ENCODE peak calls at places on chromosomes 11 and 22, in four cellular contexts. One of them, this sample, is unnamed.

GRCh38 chr11:76626921-76627391 is 43.6 kb downstream of the LRRC32 start:
- DNase-seq in left ventricle myocardium inferior: no peak
- DNase-seq in esophagus squamous epithelium: no peak
- DNase-seq in heart left ventricle: no peak
- DNase-seq in this sample: no peak

GRCh38 chr11:46036969-46037368 is 84.3 kb downstream of the PHF21A start:
- DNase-seq in left ventricle myocardium inferior: no peak
- DNase-seq in heart left ventricle: no peak
- DNase-seq in esophagus squamous epithelium: no peak
- DNase-seq in this sample: no peak

GRCh38 chr22:27113211-27114030 is 456.0 kb downstream of the MIAT start:
- DNase-seq in left ventricle myocardium inferior: peak; percentile 60
- DNase-seq in heart left ventricle: no peak
- DNase-seq in esophagus squamous epithelium: no peak
- DNase-seq in this sample: peak; percentile 76

GRCh38 chr11:2844116-2844515 is 41.5 kb downstream of the CDKN1C start:
- DNase-seq in esophagus squamous epithelium: no peak
- DNase-seq in left ventricle myocardium inferior: no peak
- DNase-seq in heart left ventricle: no peak
- DNase-seq in this sample: no peak

GRCh38 chr11:827146-827860 is 416 bp upstream of the CRACR2B start:
- DNase-seq in esophagus squamous epithelium: no peak
- DNase-seq in heart left ventricle: no peak
- DNase-seq in left ventricle myocardium inferior: no peak
- DNase-seq in this sample: no peak

GRCh38 chr11:102837151-102837550 is 6.3 kb downstream of the MMP3 start:
- DNase-seq in heart left ventricle: no peak
- DNase-seq in esophagus squamous epithelium: no peak
- DNase-seq in left ventricle myocardium inferior: no peak
- DNase-seq in this sample: no peak

GRCh38 chr22:20549232-20549841 is 41.9 kb downstream of the MED15 start:
- DNase-seq in esophagus squamous epithelium: no peak
- DNase-seq in left ventricle myocardium inferior: no peak
- DNase-seq in heart left ventricle: peak; percentile 71
- DNase-seq in this sample: no peak

GRCh38 chr22:41699264-41700104 is at the start of gene MEI1:
- DNase-seq in esophagus squamous epithelium: peak; percentile 23
- DNase-seq in left ventricle myocardium inferior: peak; percentile 87
- DNase-seq in heart left ventricle: peak; percentile 96
- DNase-seq in this sample: peak; percentile 28

GRCh38 chr11:23490557-23491235 is 630.4 kb upstream of the CCDC179 start:
- DNase-seq in esophagus squamous epithelium: no peak
- DNase-seq in left ventricle myocardium inferior: no peak
- DNase-seq in heart left ventricle: no peak
- DNase-seq in this sample: no peak

GRCh38 chr11:61880454-61880853 is 10.9 kb downstream of the FADS3 start:
- DNase-seq in esophagus squamous epithelium: no peak
- DNase-seq in heart left ventricle: no peak
- DNase-seq in left ventricle myocardium inferior: no peak
- DNase-seq in this sample: no peak

GRCh38 chr11:15896544-15896943 is 459.8 kb downstream of the SOX6 start:
- DNase-seq in left ventricle myocardium inferior: no peak
- DNase-seq in heart left ventricle: no peak
- DNase-seq in esophagus squamous epithelium: no peak
- DNase-seq in this sample: no peak
- TF ChIP-seq CTCF in left ventricle myocardium inferior: no peak
- TF ChIP-seq CTCF in heart left ventricle: no peak
- TF ChIP-seq CTCF in esophagus squamous epithelium: no peak
- TF ChIP-seq CTCF in this sample: no peak

DNA sequence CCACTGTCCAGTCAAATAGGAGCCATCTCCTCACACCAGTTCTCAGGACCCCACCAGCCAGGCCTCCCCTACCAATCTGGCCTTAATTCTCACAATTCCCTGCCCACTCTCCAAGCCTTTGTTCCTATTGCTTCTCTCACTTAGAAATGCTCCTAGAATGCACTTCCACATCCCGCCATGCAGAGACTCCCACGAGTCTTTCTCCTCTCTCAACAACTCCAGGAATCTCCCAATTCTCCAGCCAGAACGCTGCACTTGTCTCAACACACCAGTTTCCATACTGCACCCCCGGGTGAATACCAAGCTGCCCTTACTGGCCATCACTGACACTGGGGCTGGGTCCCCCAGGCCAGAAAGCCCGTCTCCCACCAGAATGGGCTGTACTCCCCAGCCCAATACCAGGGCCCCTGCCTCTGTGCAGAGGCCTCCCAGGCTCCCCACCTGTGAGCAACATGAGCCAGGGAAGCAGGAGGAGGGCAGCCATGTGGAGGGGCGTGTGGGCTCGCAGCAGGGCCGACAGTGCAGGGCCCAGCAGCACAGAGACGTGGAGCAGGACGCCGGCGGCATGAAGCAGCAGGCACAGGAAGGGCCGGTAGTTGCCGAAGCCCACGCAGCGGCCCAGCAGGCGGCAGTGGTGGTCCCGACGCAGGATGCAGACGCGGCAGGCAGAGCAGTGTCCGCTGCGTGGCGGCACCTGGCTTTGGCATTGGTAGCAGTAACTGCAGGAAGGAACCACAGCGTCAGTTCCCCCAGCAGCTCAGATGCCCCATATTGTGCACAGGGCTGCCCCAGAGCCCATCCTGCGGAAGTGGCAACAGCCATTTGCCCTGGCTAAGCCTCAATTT is 2.4 kb downstream of the ZDHHC24 start:
- DNase-seq in left ventricle myocardium inferior: peak; percentile 28
- DNase-seq in heart left ventricle: no peak
- DNase-seq in esophagus squamous epithelium: no peak
- DNase-seq in this sample: no peak
- H3K4me3 ChIP-seq in left ventricle myocardium inferior: peak overlapping the region; percentile 8
- H3K4me3 ChIP-seq in heart left ventricle: peak overlapping the region; percentile 7
- H3K4me3 ChIP-seq in esophagus squamous epithelium: peak overlapping the region; percentile 41
- H3K4me3 ChIP-seq in this sample: peak overlapping the region; percentile 19

GRCh38 chr11:66614073-66614472 is 2.4 kb upstream of the RBM14 start:
- DNase-seq in left ventricle myocardium inferior: no peak
- DNase-seq in esophagus squamous epithelium: no peak
- DNase-seq in heart left ventricle: no peak
- DNase-seq in this sample: no peak
- H3K4me1 ChIP-seq in left ventricle myocardium inferior: peaks cover 39% of the 10 kb centered on the region
- H3K4me1 ChIP-seq in esophagus squamous epithelium: peaks cover 10% of the 10 kb centered on the region
- H3K4me1 ChIP-seq in heart left ventricle: peaks cover 24% of the 10 kb centered on the region
- H3K4me1 ChIP-seq in this sample: peaks cover 10% of the 10 kb centered on the region

GRCh38 chr11:44066732-44067131 is 662 bp downstream of the ACCS start:
- DNase-seq in left ventricle myocardium inferior: no peak
- DNase-seq in esophagus squamous epithelium: no peak
- DNase-seq in heart left ventricle: no peak
- DNase-seq in this sample: no peak
- TF ChIP-seq CTCF in left ventricle myocardium inferior: no peak
- TF ChIP-seq CTCF in esophagus squamous epithelium: no peak
- TF ChIP-seq CTCF in heart left ventricle: no peak
- TF ChIP-seq CTCF in this sample: no peak

GRCh38 chr22:38485783-38486182 is 17.9 kb downstream of the KDELR3 start:
- DNase-seq in esophagus squamous epithelium: no peak
- DNase-seq in heart left ventricle: no peak
- DNase-seq in left ventricle myocardium inferior: no peak
- DNase-seq in this sample: no peak
- H3K4me3 ChIP-seq in esophagus squamous epithelium: no peak overlapping the region
- H3K4me3 ChIP-seq in heart left ventricle: no peak overlapping the region
- H3K4me3 ChIP-seq in left ventricle myocardium inferior: no peak overlapping the region
- H3K4me3 ChIP-seq in this sample: no peak overlapping the region

GRCh38 chr22:36730176-36730858 is 26.8 kb upstream of the CACNG2 start:
- DNase-seq in left ventricle myocardium inferior: no peak
- DNase-seq in esophagus squamous epithelium: no peak
- DNase-seq in heart left ventricle: no peak
- DNase-seq in this sample: no peak

GRCh38 chr22:36734171-36735058 is 30.9 kb upstream of the CACNG2 start:
- DNase-seq in heart left ventricle: no peak
- DNase-seq in esophagus squamous epithelium: no peak
- DNase-seq in left ventricle myocardium inferior: no peak
- DNase-seq in this sample: no peak

GRCh38 chr22:36731916-36732315 is 28.4 kb upstream of the CACNG2 start:
- DNase-seq in heart left ventricle: no peak
- DNase-seq in left ventricle myocardium inferior: no peak
- DNase-seq in esophagus squamous epithelium: no peak
- DNase-seq in this sample: no peak

GRCh38 chr22:36733271-36733670 is 29.7 kb upstream of the CACNG2 start:
- DNase-seq in left ventricle myocardium inferior: no peak
- DNase-seq in heart left ventricle: no peak
- DNase-seq in esophagus squamous epithelium: no peak
- DNase-seq in this sample: no peak

DNA sequence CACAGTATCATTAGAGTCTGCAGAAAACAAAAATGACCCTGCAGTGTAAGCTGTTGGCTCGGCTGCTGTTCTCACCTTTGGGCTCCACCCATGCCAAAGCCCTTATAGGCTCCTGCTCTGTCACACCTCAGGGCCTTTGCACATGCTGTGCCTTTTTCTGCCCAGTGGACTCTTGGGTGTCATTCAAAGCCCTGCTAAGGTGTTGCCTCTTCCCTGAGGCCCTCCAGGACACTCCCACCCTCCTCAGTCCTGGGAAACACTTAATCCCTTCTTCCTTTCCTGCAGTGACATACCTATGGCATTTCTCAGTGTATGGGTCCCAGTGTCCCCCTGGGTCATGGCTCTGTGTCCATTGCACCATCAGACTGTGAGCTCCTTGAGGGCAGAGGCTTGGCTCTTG is 29.1 kb upstream of the CACNG2 start:
- DNase-seq in heart left ventricle: no peak
- DNase-seq in esophagus squamous epithelium: no peak
- DNase-seq in left ventricle myocardium inferior: no peak
- DNase-seq in this sample: no peak
- H3K4me1 ChIP-seq in heart left ventricle: peaks cover 20% of the 10 kb centered on the region
- H3K4me1 ChIP-seq in esophagus squamous epithelium: peaks cover 9% of the 10 kb centered on the region
- H3K4me1 ChIP-seq in left ventricle myocardium inferior: no peaks in the 10 kb centered on the region
- H3K4me1 ChIP-seq in this sample: no peaks in the 10 kb centered on the region

GRCh38 chr22:48084041-48084748 is 1321.7 kb downstream of the TBC1D22A start:
- DNase-seq in heart left ventricle: no peak
- DNase-seq in left ventricle myocardium inferior: no peak
- DNase-seq in esophagus squamous epithelium: no peak
- DNase-seq in this sample: no peak

GRCh38 chr22:48083502-48083901 is 1321.1 kb downstream of the TBC1D22A start:
- DNase-seq in esophagus squamous epithelium: no peak
- DNase-seq in left ventricle myocardium inferior: no peak
- DNase-seq in heart left ventricle: no peak
- DNase-seq in this sample: no peak

GRCh38 chr22:48086246-48086645 is 1323.8 kb downstream of the TBC1D22A start:
- DNase-seq in esophagus squamous epithelium: no peak
- DNase-seq in left ventricle myocardium inferior: no peak
- DNase-seq in heart left ventricle: no peak
- DNase-seq in this sample: no peak

GRCh38 chr22:48082284-48082683 is 1319.8 kb downstream of the TBC1D22A start:
- DNase-seq in esophagus squamous epithelium: no peak
- DNase-seq in left ventricle myocardium inferior: no peak
- DNase-seq in heart left ventricle: no peak
- DNase-seq in this sample: no peak

GRCh38 chr22:48084749-48085090 is 1322.3 kb downstream of the TBC1D22A start:
- DNase-seq in esophagus squamous epithelium: no peak
- DNase-seq in left ventricle myocardium inferior: no peak
- DNase-seq in heart left ventricle: no peak
- DNase-seq in this sample: no peak
- TF ChIP-seq CTCF in esophagus squamous epithelium: no peak
- TF ChIP-seq CTCF in left ventricle myocardium inferior: no peak
- TF ChIP-seq CTCF in heart left ventricle: no peak
- TF ChIP-seq CTCF in this sample: no peak

DNA sequence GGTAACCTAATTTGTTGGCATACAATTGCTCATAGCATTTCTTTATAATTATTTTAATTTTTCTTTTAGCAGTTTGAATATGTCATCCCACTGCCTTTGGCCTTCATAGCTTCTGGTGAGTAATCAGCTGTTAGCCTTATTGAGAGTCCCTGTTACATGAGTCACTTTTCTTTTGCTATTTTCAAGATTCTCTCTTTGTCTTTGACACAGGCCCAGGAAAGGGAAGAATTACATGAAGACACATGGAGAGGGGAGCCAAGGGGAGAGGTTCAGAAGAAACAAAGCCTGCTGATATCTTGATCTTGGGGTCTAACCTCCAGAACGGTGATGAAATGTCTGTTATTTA is 418.2 kb downstream of the METTL15 start:
- DNase-seq in heart left ventricle: no peak
- DNase-seq in left ventricle myocardium inferior: no peak
- DNase-seq in esophagus squamous epithelium: no peak
- DNase-seq in this sample: no peak
- H3K4me3 ChIP-seq in heart left ventricle: no peak overlapping the region
- H3K4me3 ChIP-seq in left ventricle myocardium inferior: no peak overlapping the region
- H3K4me3 ChIP-seq in esophagus squamous epithelium: no peak overlapping the region
- H3K4me3 ChIP-seq in this sample: no peak overlapping the region

GRCh38 chr11:126354631-126355323 is 709 bp upstream of the ST3GAL4 start:
- DNase-seq in esophagus squamous epithelium: no peak
- DNase-seq in left ventricle myocardium inferior: peak; percentile 12
- DNase-seq in heart left ventricle: no peak
- DNase-seq in this sample: no peak
- H3K4me1 ChIP-seq in esophagus squamous epithelium: peaks cover 63% of the 10 kb centered on the region
- H3K4me1 ChIP-seq in left ventricle myocardium inferior: peaks cover 94% of the 10 kb centered on the region
- H3K4me1 ChIP-seq in heart left ventricle: peaks cover 84% of the 10 kb centered on the region
- H3K4me1 ChIP-seq in this sample: peaks cover 35% of the 10 kb centered on the region

GRCh38 chr22:49018601-49019000 is 809.1 kb downstream of the BRD1 start:
- DNase-seq in left ventricle myocardium inferior: no peak
- DNase-seq in esophagus squamous epithelium: no peak
- DNase-seq in heart left ventricle: peak; percentile 41
- DNase-seq in this sample: no peak
- TF ChIP-seq CTCF in left ventricle myocardium inferior: no peak
- TF ChIP-seq CTCF in esophagus squamous epithelium: no peak
- TF ChIP-seq CTCF in heart left ventricle: no peak
- TF ChIP-seq CTCF in this sample: no peak

This sample was measured in thoracic aorta.